ENCODE peak calls at places on chromosomes 7 and 10, in five cellular contexts. Y, P, M, S and E are unnamed samples.

GRCh38 chr10:31677198-31678138 is 251.2 kb downstream of the ARHGAP12 start:
- DNase-seq in M (no peak), Y (no peak), P (no peak), S (peak), E (no peak)

GRCh38 chr10:35765039-35765662 is 123.1 kb upstream of the FZD8 start:
- DNase-seq in P (no peak), Y (peak), M (no peak), S (peak), E (no peak)

GRCh38 chr7:34060548-34060947 is 155.2 kb downstream of the BMPER start:
- DNase-seq in P (peak), Y (no peak), S (peak), M (no peak), E (no peak)

GRCh38 chr10:47458466-47459154 is 25.3 kb downstream of the ANXA8 start:
- DNase-seq in S (peak), Y (no peak), M (no peak), P (peak), E (no peak)

GRCh38 chr10:110221721-110222261 is 14.4 kb downstream of the MXI1 start:
- DNase-seq in M (peak), Y (peak), P (peak), S (peak), E (peak)

GRCh38 chr10:125054216-125054615 is 106.1 kb downstream of the CTBP2 start:
- DNase-seq in S (no peak), M (no peak), P (no peak), Y (no peak), E (no peak)

GRCh38 chr7:130867039-130867438 is 133.0 kb upstream of the KLF14 start:
- DNase-seq in M (no peak), Y (no peak), P (no peak), S (no peak), E (no peak)

GRCh38 chr7:116271980-116272886 is 61.9 kb downstream of the TES start:
- DNase-seq in M (peak), S (peak), P (peak), Y (peak), E (no peak)

GRCh38 chr7:21175714-21176113 is 252.2 kb upstream of the SP4 start:
- DNase-seq in M (no peak), Y (no peak), S (no peak), P (no peak), E (no peak)

GRCh38 chr10:79412516-79412915 is 32.9 kb downstream of the ZCCHC24 start:
- DNase-seq in Y (no peak), M (no peak), P (no peak), S (no peak), E (no peak)

DNA sequence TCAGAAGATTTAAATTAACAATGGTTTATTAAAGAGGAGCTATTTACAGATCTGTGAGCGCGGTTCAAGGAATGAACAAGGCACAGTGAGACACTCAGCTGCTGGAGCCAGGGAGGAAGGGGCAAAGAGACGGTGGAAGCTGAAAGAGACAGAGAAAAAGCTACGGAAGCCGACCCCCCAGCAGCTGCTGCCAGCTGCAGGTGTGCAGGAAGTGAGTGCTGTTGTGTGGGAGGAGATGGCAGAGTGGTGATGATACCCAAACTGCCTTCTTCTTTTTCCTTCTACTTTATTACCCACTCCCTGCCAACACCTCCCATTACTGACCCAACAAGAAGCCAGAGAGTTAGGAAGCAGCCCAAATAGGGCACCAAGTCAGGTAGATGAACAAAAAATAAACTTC is 41.9 kb upstream of the MBL2 start:
- DNase-seq in S (no peak), M (peak), P (no peak), Y (no peak), E (peak)
- H3K4me3 ChIP-seq in S (no peak), M (no peak), P (no peak), Y (no peak), E (peak)

GRCh38 chr10:5404188-5405041 is at the start of gene TUBAL3:
- DNase-seq in M (no peak), Y (no peak), P (no peak), S (no peak), E (no peak)

GRCh38 chr10:5399332-5399731 is 5.3 kb downstream of the TUBAL3 start:
- DNase-seq in P (no peak), M (no peak), Y (peak), S (no peak), E (no peak)

GRCh38 chr10:5406918-5407317 is 2.3 kb upstream of the TUBAL3 start:
- DNase-seq in P (no peak), Y (no peak), M (no peak), S (no peak), E (no peak)

GRCh38 chr10:5400843-5401242 is 3.8 kb downstream of the TUBAL3 start:
- DNase-seq in M (no peak), Y (no peak), S (no peak), P (no peak), E (no peak)

DNA sequence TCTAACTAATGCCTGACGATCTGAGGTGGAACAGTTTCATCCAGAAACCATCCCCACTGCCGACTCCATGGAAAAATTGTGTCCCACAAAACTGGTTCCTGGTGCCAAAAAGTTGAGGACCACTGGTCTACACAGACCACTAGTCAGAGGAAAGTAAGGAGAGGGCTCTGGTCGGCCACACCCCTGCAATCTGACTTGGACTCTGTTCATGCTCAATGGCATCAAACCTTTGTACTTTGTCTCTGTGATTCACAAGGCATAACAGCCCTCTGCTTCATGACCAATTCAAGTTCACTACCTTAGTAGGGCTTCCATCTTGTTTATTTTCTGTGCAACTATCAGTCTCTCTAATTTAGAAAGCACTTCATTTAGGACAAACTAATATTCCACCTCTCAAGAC is 1.8 kb downstream of the TUBAL3 start:
- DNase-seq in M (no peak), Y (no peak), S (no peak), P (no peak), E (no peak)
- H3K4me3 ChIP-seq in M (no peak), Y (no peak), S (no peak), P (no peak), E (no peak)

GRCh38 chr10:101827919-101828600 is 9.8 kb upstream of the OGA start:
- DNase-seq in S (no peak), M (no peak), Y (no peak), P (no peak), E (no peak)

GRCh38 chr10:101829561-101830315 is 11.5 kb upstream of the OGA start:
- DNase-seq in S (peak), P (peak), M (peak), Y (peak), E (peak)

GRCh38 chr10:101826852-101827434 is 8.7 kb upstream of the OGA start:
- DNase-seq in Y (no peak), P (no peak), S (no peak), M (no peak), E (no peak)

GRCh38 chr10:101830322-101831168 is 12.3 kb upstream of the OGA start:
- DNase-seq in S (peak), P (peak), Y (peak), M (peak), E (peak)

DNA sequence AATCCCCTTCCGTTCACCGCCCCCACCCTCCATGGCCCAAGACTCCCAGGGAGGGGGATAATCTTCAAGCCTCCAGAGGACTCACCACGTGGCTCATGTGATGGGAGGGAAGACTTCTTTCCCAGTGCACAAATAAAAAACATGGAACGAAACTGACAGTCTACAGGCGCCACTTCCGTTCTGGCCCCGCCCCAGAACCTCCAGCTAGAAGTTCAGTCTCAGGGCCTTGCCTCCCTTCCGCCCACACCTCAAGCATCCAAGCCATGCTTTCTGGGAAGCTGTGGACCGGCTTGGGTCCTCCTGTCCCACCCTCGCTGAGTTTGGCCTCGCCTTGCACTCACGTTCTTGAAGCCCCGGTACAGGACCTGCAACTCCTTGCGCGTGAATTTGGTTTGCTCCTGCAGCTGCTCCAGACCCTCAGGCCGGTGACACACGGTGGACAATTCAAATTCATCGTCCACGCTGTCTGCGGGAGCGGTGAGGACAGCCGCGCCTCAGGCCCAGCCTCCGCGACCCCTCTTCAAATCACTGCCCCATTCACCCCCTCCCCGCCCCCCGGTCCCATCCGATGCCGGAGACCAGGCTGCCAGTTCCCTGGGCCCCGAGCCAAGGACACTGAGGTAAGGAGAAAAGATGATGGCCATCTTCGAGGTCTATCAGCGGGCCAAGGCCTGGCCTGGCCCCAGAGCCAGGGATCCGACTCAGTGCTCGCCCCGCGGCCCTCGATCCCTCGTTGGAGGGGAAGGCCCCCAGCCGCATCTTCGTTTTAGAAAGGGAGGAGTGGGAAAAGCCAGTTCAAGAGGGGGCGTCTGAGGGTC is 10.7 kb upstream of the OGA start:
- DNase-seq in Y (no peak), M (no peak), S (no peak), P (no peak), E (no peak)
- H3K4me3 ChIP-seq in Y (no peak), M (no peak), S (peak), P (no peak), E (no peak)

GRCh38 chr10:131311661-131312260 is at the start of gene TCERG1L:
- DNase-seq in M (no peak), Y (peak), S (no peak), P (no peak), E (no peak)
- H3K4me3 ChIP-seq in M (no peak), Y (no peak), S (no peak), P (no peak), E (no peak)

DNA sequence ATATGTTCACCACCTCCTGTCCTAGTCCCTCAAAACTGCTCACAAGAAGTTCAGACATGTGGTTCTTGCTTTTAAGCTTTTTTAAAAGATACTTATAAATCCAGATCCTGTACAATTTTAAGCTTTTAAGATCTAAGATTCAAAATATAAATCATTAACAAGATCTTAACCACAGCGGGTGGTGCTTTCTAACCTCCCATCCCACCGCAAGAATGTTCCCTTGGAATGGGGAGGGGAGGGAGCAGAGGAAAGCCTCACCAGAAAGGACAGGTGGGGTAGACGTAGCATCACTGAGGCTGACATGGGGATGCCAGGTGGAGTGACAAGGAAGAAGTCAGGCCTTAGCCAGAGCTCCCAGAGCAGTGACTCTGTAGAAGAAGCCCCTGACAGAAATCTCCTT is 133.5 kb downstream of the C1GALT1 start:
- DNase-seq in Y (no peak), S (no peak), M (no peak), P (no peak), E (no peak)
- H3K4me3 ChIP-seq in Y (no peak), S (no peak), M (no peak), P (no peak), E (no peak)

DNA sequence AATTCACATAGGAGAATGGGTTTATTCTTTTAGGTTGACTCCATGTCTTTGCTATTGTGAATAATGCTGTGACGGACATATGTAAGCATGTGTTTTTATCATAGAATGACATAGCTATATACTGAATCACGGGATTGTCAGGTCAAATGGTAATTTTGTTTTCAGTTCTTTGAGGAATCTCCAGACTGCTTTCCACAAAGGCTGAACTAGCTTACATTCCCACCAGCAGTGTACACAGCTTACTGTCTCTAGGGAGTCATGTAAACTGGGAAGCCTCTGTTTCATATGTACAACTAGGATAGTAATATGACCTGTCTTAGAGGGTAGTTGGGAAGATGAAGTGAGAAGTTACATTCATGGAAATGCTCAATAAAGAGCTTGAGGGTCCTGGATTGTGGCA is 6.8 kb upstream of the C10orf120 start:
- DNase-seq in P (no peak), Y (no peak), M (no peak), S (no peak), E (no peak)
- H3K4me3 ChIP-seq in P (no peak), Y (no peak), M (no peak), S (no peak), E (no peak)

DNA sequence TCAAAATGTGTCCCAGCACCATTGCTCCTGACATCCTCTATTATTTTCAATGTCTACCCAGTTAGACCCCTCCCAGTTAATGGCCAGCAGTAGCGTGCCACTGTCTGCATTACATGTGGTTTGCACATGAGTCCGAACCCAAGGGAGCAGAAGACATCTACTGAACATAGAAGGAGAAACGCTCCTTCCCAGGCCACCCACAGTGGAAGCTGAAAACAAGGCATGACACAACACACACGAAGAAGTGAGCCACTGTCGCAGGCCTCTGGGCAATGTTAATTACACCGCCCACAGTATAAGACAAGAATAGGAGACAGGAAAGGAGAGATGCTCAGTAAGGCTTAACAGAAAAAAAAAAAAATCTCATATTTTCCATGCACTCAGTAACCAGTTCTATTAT is 50.5 kb downstream of the MKX start:
- DNase-seq in M (no peak), S (no peak), P (no peak), Y (no peak), E (no peak)
- H3K4me3 ChIP-seq in M (no peak), S (no peak), P (no peak), Y (no peak), E (no peak)

DNA sequence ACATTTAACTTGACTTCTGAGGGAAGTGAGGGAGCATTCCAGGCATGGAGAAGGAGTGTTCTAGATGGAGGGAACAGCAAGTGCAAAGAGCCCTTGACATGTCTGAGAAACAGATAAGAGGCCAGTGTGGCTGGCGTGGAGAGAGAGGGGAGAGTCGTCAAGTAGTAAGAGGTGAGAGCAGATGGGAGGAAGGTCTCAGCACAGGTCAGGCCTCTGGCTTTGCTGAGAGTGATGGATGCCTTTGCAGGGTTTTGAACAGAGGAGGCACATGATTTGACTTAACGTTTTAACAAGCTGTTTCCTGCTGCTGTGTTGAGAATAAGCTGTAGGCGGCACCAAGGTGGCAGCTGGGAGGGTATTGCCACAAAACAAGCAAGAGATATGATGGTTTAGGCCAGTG is 97.2 kb downstream of the KAT6B start:
- DNase-seq in Y (no peak), M (no peak), S (no peak), P (peak), E (peak)
- H3K4me3 ChIP-seq in Y (no peak), M (no peak), S (no peak), P (no peak), E (no peak)